ENCODE peak calls at places on chromosomes 13 and 19, in four cellular contexts. D is BE2C, N is thoracic aorta, H is cardiac fibroblast. E is an unnamed sample.

GRCh38 chr13:91771229-91771628 is 372.8 kb downstream of the GPC5 start:
- DNase-seq in D (no peak), H (no peak), N (no peak), E (no peak)

GRCh38 chr19:610801-611505 is 21.3 kb downstream of the HCN2 start:
- DNase-seq in N (no peak), D (peak; percentile 86), H (peak; percentile 83), E (no peak)

GRCh38 chr13:31223640-31224039 is 23.9 kb downstream of the B3GLCT start:
- DNase-seq in N (no peak), D (no peak), H (no peak), E (no peak)

GRCh38 chr19:46133101-46133627 is 8.7 kb upstream of the IGFL3 start:
- DNase-seq in N (no peak), D (no peak), H (peak; percentile 98), E (peak; percentile 46)

GRCh38 chr19:53808710-53809125 is 15.4 kb downstream of the NLRP12 start:
- DNase-seq in N (no peak), D (no peak), H (peak; percentile 70), E (no peak)

GRCh38 chr13:45196622-45197021 is 4.2 kb downstream of the KCTD4 start:
- DNase-seq in N (no peak), H (peak; percentile 68), D (no peak), E (no peak)

GRCh38 chr19:10508707-10509106 is 5.6 kb upstream of the KEAP1 start:
- DNase-seq in D (no peak), H (peak; percentile 30), N (no peak), E (no peak)

GRCh38 chr13:45074721-45075120 is 45.6 kb upstream of the GTF2F2 start:
- DNase-seq in D (no peak), H (no peak), N (no peak), E (no peak)

GRCh38 chr13:29439601-29440381 is 155.7 kb downstream of the SLC7A1 start:
- DNase-seq in H (no peak), D (no peak), N (no peak), E (no peak)

GRCh38 chr13:41019027-41019487 is at the start of gene ELF1:
- DNase-seq in H (peak; percentile 76), D (no peak), N (no peak), E (no peak)

GRCh38 chr19:30358319-30358718 is 13.9 kb upstream of the ZNF536 start:
- DNase-seq in H (no peak), D (no peak), N (no peak), E (no peak)

GRCh38 chr13:95505265-95505664 is 47.3 kb upstream of the CLDN10 start:
- DNase-seq in D (no peak), H (peak; percentile 43), N (no peak), E (no peak)

GRCh38 chr13:112983428-112984196 is 14.6 kb downstream of the MCF2L start:
- DNase-seq in D (peak; percentile 40), H (no peak), N (no peak), E (no peak)

GRCh38 chr19:46201413-46202310 is 27.9 kb upstream of the IGFL1 start:
- DNase-seq in H (no peak), D (peak; percentile 76), N (no peak), E (no peak)

DNA sequence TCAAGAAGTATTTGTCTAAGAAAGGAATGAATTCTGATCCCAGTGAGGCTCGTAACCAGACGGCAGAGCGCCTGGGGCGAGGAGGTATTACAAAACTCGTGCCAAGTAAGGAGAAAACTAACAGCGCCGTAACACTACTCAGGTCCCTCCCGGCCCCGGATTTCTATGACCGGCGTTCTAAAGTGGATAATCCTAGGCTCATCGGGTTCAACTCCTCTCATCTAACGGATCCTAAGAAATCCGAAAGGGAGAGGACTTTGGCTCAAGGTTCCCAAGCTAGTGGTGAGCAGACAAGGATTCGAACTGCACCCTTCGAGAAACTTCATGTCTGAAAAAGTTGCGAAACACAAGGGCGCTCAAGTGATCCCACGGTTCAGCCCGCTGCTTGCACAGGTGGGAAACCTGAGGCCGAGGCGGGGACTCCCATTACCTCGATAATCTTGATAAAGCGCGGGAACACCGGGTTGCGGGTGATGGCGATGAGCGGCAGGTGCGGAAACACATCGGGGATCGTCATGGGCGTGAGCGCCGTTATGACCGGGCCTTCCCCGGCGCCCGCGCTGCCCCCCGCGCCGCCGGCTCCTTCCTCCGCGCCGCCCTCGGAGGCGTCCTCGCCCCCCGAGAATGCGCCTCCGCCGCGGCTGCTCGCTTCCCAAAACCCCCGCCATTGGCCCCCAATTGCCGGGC is 529 bp downstream of the LONP1 start:
- DNase-seq in D (no peak), H (peak; percentile 26), N (no peak), E (no peak)
- TF ChIP-seq CTCF in D (no peak), H (no peak), N (no peak), E (no peak)

GRCh38 chr13:47621931-47622330 is 379.1 kb downstream of the SUCLA2 start:
- DNase-seq in N (no peak), D (no peak), H (peak; percentile 48), E (no peak)
- H3K4me3 ChIP-seq in N (no peak overlapping the region), D (no peak overlapping the region), H (no peak overlapping the region), E (no peak overlapping the region)

GRCh38 chr13:79745141-79745540 is 264.2 kb downstream of the NDFIP2 start:
- DNase-seq in D (peak; percentile 45), N (no peak), H (no peak), E (no peak)
- TF ChIP-seq CTCF in D (no peak), N (no peak), H (no peak), E (no peak)

GRCh38 chr13:102400619-102401125 is 1.2 kb downstream of the FGF14 start:
- DNase-seq in D (peak; percentile 58), H (no peak), N (no peak), E (no peak)
- H3K4me3 ChIP-seq in D (peak overlapping the region; percentile 82), H (peak overlapping the region; percentile 44), N (peak overlapping the region; percentile 84), E (peak overlapping the region; percentile 35)

DNA sequence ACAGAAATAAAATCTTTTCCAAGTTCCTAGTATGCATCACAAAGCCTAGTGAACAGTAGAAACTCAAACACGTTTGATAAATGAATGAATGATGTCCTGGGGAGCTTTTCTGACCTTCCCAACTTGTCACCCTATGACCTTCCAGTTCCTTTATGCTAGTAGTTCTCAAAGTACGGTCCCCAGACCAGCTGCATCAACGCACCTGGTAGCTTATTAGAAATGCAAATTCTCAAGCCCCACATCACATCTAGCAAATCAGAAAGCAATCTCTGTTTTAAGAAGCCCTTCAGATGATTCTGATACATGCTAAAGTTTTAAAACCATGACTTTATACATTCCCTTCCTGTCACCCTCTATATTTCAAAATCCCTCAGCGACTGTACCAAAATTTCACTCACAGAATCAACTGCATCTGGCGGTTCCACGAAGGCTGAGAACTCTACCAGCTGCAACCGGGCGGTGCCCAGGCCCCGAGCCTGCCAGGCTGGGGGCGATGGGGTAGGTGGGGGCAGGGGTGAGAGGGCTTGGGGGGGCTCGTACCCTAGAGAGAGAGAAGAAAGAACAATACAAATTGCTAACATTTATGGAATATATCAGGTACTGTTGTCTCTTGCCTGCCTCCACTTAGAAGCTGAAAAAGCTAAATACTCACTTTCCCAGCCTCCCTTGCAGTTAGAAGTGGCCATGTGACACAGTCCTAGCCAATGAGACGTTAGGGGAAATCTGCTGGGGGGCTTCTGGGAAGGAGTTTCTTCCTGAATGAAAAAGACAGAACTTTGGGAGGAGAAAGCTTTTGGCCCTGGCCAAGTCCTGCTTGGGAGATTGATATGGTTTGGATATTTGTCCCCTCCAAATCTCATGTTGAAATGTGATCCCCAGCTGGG is 13.3 kb downstream of the CD37 start:
- DNase-seq in D (no peak), N (no peak), H (no peak), E (no peak)
- TF ChIP-seq CTCF in D (no peak), N (no peak), H (no peak), E (no peak)

DNA sequence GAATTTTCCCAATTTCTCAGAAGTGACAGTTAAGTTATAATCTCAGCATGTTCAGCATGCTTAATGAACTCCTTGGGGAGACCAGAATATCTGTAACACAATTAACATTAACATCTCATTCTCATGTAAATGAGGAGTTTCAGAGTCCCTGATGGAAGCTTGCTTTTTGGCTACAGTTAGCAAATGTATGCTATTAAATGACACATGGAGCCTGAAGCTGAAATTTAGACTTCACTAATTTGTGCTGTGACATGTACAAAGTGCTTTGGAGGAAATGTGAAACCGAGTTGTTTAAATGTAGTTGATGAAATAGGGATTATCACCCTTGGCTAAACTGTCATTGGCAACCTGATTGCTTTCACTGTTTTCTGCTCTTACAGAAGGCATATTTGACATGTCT is 2265.1 kb upstream of the PCDH20 start:
- DNase-seq in N (no peak), H (no peak), D (no peak), E (no peak)
- H3K4me3 ChIP-seq in N (no peak overlapping the region), H (no peak overlapping the region), D (no peak overlapping the region), E (no peak overlapping the region)

DNA sequence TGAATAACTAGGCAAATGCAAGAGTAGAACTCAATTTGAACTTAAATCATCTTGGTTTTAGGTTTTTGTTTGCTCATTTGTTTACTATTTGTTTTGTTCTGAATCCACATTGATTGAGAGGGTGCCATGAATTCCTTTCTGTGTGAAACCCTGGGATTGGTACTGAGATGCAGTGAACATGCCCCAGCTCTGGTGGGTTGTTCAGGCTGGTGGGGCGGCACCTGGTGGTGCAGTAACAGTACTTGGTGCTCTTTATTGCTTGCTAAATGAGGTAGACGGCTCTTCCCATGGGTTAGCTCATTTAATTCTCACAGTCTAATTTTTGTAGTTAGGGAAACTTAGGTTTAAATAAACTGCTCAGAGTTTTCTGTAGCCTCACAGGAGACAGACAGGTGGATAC is 48.4 kb downstream of the WASF3 start:
- DNase-seq in H (no peak), N (no peak), D (peak; percentile 20), E (no peak)
- TF ChIP-seq CTCF in H (no peak), N (no peak), D (peak; percentile 35), E (no peak)

DNA sequence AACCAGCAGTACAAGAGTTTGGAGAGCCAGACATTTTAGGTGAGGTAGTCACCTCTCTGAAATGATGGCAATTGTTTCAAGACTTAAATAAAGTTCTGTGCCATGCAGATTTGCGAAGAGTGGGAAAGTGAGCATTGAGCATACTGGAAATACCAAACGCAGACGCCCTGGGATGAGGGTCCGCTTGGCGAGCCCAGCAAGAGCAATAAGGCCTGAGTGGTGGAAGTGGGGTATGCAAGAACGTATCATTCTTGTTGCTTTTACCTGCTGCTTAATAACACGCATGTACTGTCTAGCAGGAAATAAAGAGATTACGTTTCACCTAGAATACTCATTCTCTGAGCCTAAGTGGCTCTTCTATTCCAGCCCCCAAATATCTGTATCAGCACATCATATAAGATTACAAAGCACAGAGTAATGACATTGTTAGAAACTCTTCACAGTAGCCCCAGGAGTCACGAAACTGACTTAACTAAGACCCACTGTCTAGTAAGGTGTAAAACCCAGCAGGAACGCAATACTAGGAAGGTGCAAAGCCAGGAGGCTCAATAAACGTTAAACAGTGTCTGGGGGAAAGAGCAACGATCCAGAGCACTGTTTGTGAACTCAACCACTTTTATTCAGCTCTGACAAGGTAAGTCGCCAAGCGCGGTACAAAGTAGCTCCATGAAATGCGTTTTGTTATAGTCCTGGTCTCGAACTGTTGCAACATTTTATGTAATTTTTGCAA is 1.3 kb downstream of the RCBTB2 start:
- DNase-seq in N (no peak), H (no peak), D (no peak), E (no peak)
- H3K4me3 ChIP-seq in N (peak overlapping the region; percentile 84), H (peak overlapping the region; percentile 79), D (peak overlapping the region; percentile 64), E (peak overlapping the region; percentile 52)

E was measured in AG09309.